ENCODE peak calls at places on chromosomes 5 and 9, in ten cellular contexts. N is gastrocnemius medialis, L is brain microvascular endothelial cell, Q is kidney epithelial cell, M is GM23248, T is aorta, K is foreskin fibroblast, W is AG04450, U is Panc1, V is adipocyte. C is an unnamed sample.

GRCh38 chr5:59180515-59180914 is 597.6 kb downstream of the RAB3C start:
- DNase-seq in L (no peak), U (no peak), K (no peak), W (no peak), V (no peak), M (no peak), Q (no peak), N (no peak), T (no peak), C (no peak)

GRCh38 chr9:109417054-109417453 is 81.1 kb downstream of the PTPN3 start:
- DNase-seq in K (peak), L (no peak), N (no peak), M (no peak), V (no peak), U (no peak), T (no peak), W (no peak), Q (no peak), C (no peak)

GRCh38 chr9:5389109-5389732 is 48.5 kb downstream of the PLGRKT start:
- DNase-seq in M (peak), Q (peak), T (no peak), K (peak), V (peak), N (no peak), L (peak), W (peak), U (no peak), C (peak)

GRCh38 chr5:97839338-97840081 is 656.5 kb upstream of the RIOK2 start:
- DNase-seq in U (peak), T (no peak), L (peak), W (no peak), N (no peak), V (peak), K (peak), Q (no peak), M (peak), C (peak)

GRCh38 chr9:131923766-131924165 is 155.9 kb downstream of the MED27 start:
- DNase-seq in W (no peak), K (no peak), Q (no peak), U (no peak), L (peak), M (peak), T (no peak), V (no peak), N (no peak), C (no peak)

GRCh38 chr9:123162359-123163345 is 105.7 kb downstream of the STRBP start:
- DNase-seq in M (no peak), L (no peak), Q (no peak), N (no peak), T (no peak), K (no peak), V (no peak), W (peak), U (no peak), C (no peak)

GRCh38 chr5:99817796-99818195 is 717.4 kb upstream of the FAM174A start:
- DNase-seq in M (no peak), V (no peak), K (no peak), N (no peak), Q (no peak), T (no peak), L (no peak), U (no peak), W (no peak), C (no peak)

GRCh38 chr5:158640581-158640980 is 459.1 kb downstream of the EBF1 start:
- DNase-seq in M (peak), Q (no peak), U (no peak), K (peak), N (no peak), T (no peak), L (peak), V (peak), W (no peak), C (no peak)

GRCh38 chr5:107661038-107661649 is 9.6 kb downstream of the EFNA5 start:
- DNase-seq in W (no peak), Q (no peak), M (no peak), U (no peak), K (no peak), V (no peak), T (no peak), N (no peak), L (no peak), C (no peak)

GRCh38 chr5:133996683-133997252 is 8.0 kb downstream of the VDAC1 start:
- DNase-seq in K (no peak), Q (no peak), L (no peak), N (no peak), W (no peak), M (no peak), T (no peak), V (no peak), U (no peak), C (no peak)

GRCh38 chr9:127388037-127388855 is 8.7 kb upstream of the SLC2A8 start:
- DNase-seq in V (peak), T (peak), N (no peak), L (peak), U (peak), Q (peak), K (peak), M (peak), W (peak), C (peak)

GRCh38 chr5:108529381-108529780 is 147.5 kb upstream of the FBXL17 start:
- DNase-seq in T (no peak), U (no peak), Q (peak), M (peak), W (peak), V (no peak), N (no peak), K (peak), L (peak), C (no peak)

GRCh38 chr9:128408963-128409431 is 11.7 kb upstream of the CERCAM start:
- DNase-seq in T (no peak), Q (no peak), V (no peak), M (no peak), U (no peak), N (no peak), K (no peak), L (no peak), W (no peak), C (no peak)

GRCh38 chr5:131386779-131387178 is 122.9 kb downstream of the CDC42SE2 start:
- DNase-seq in Q (peak), U (no peak), T (no peak), V (peak), K (no peak), M (no peak), N (no peak), L (no peak), W (no peak), C (peak)

GRCh38 chr5:125227333-125228075 is 481.1 kb upstream of the ZNF608 start:
- DNase-seq in U (no peak), K (peak), W (no peak), Q (no peak), N (no peak), T (no peak), M (peak), V (peak), L (peak), C (peak)

GRCh38 chr9:113602126-113603119 is 138.9 kb downstream of the RGS3 start:
- DNase-seq in T (peak), M (peak), L (peak), W (no peak), V (peak), Q (no peak), N (no peak), K (peak), U (no peak), C (peak)

GRCh38 chr5:179802207-179802883 is 4.3 kb downstream of the MGAT4B start:
- DNase-seq in N (no peak), K (peak), M (peak), Q (no peak), W (no peak), V (no peak), U (no peak), T (peak), L (no peak), C (no peak)

GRCh38 chr9:28032178-28032532 is 458.9 kb upstream of the C9orf72 start:
- DNase-seq in T (no peak), U (no peak), M (no peak), W (no peak), N (no peak), L (no peak), K (no peak), Q (no peak), V (peak), C (peak)

GRCh38 chr5:121967187-121967586 is 5.4 kb downstream of the SRFBP1 start:
- DNase-seq in N (no peak), K (peak), L (peak), V (peak), T (no peak), U (no peak), Q (no peak), M (peak), W (no peak), C (peak)

GRCh38 chr5:76849767-76850291 is at the start of gene S100Z:
- DNase-seq in K (no peak), W (no peak), V (no peak), N (no peak), Q (no peak), T (no peak), L (no peak), U (no peak), M (no peak), C (no peak)

GRCh38 chr5:1515921-1516571 is 7.7 kb downstream of the LPCAT1 start:
- DNase-seq in K (peak), W (no peak), Q (peak), T (peak), M (peak), N (no peak), L (no peak), U (peak), V (no peak), C (no peak)

GRCh38 chr5:22998775-22999174 is 145.6 kb upstream of the CDH12 start:
- DNase-seq in Q (no peak), N (no peak), M (no peak), U (no peak), L (no peak), V (no peak), T (no peak), W (no peak), K (no peak), C (no peak)

GRCh38 chr5:5271606-5272321 is 131.6 kb downstream of the ADAMTS16 start:
- DNase-seq in N (no peak), L (peak), W (no peak), V (no peak), T (no peak), U (no peak), M (peak), K (no peak), Q (peak), C (peak)

GRCh38 chr5:103057208-103058130 is 62.5 kb downstream of the GIN1 start:
- DNase-seq in M (no peak), N (no peak), V (no peak), L (peak), K (peak), W (no peak), Q (peak), T (no peak), U (peak), C (peak)

GRCh38 chr9:137053944-137054931 is at the start of gene ENTPD2:
- DNase-seq in U (no peak), T (peak), Q (no peak), L (no peak), K (no peak), N (no peak), W (no peak), M (no peak), V (no peak), C (no peak)

GRCh38 chr5:80128129-80128528 is 93.0 kb downstream of the THBS4 start:
- DNase-seq in N (no peak), K (no peak), M (no peak), U (no peak), V (peak), Q (no peak), L (no peak), T (no peak), W (no peak), C (peak)

GRCh38 chr9:105242062-105242461 is 2.4 kb upstream of the SLC44A1 start:
- DNase-seq in L (no peak), U (no peak), V (no peak), W (no peak), T (no peak), K (no peak), Q (no peak), N (no peak), M (no peak), C (no peak)

DNA sequence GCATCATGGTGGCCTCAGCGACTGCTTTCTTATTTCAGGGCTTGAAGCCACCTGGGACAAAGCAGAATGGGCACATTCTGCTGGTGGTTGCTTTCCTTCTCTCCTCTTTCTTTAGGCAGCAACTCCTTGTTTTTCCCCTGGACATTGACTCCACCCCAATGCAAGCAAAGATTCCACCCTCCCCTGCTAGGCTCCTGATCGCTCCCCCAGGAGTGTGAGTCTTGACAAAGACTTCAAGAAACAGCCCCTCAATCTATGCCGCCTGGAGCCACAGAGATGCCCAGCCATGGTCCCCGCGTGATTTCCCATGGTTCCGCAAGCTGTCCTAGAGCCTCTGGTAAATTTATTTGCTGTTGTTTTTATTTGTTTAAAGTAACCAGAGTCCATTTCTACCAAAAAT is 2.4 kb downstream of the KCNMB1 start:
- DNase-seq in K (no peak), W (no peak), M (no peak), N (no peak), L (no peak), U (no peak), V (no peak), T (no peak), Q (no peak), C (no peak)
- H3K4me3 ChIP-seq in K (no peak), W (no peak), M (no peak), N (no peak), L (no peak), U (no peak), V (no peak), T (peak), Q (no peak), C (no peak)

GRCh38 chr5:178115136-178115834 is 2.0 kb downstream of the N4BP3 start:
- DNase-seq in T (no peak), M (no peak), W (no peak), K (no peak), Q (no peak), U (no peak), V (no peak), L (no peak), N (no peak), C (no peak)
- H3K4me3 ChIP-seq in T (no peak), M (no peak), W (no peak), K (no peak), Q (no peak), U (no peak), V (no peak), L (no peak), N (peak), C (no peak)

GRCh38 chr5:178280631-178281030 is 48.0 kb upstream of the PHYKPL start:
- DNase-seq in M (no peak), W (no peak), U (no peak), K (no peak), V (no peak), T (peak), L (no peak), N (no peak), Q (no peak), C (no peak)

GRCh38 chr5:178278358-178279023 is 45.9 kb upstream of the PHYKPL start:
- DNase-seq in Q (no peak), U (no peak), N (no peak), L (no peak), V (no peak), W (no peak), T (peak), M (no peak), K (no peak), C (no peak)

GRCh38 chr5:178277866-178278265 is 45.3 kb upstream of the PHYKPL start:
- DNase-seq in V (no peak), L (no peak), Q (no peak), T (peak), M (no peak), U (no peak), K (no peak), W (no peak), N (no peak), C (no peak)

GRCh38 chr5:178279723-178280438 is 47.3 kb upstream of the PHYKPL start:
- DNase-seq in N (peak), U (peak), Q (no peak), K (peak), W (peak), T (peak), M (peak), L (peak), V (peak), C (peak)

GRCh38 chr5:178279026-178279722 is 46.6 kb upstream of the PHYKPL start:
- DNase-seq in L (no peak), U (no peak), Q (no peak), M (peak), W (no peak), K (no peak), N (no peak), V (no peak), T (peak), C (no peak)
- H3K4me3 ChIP-seq in L (no peak), U (no peak), Q (no peak), M (no peak), W (no peak), K (no peak), N (no peak), V (no peak), T (no peak), C (no peak)

GRCh38 chr9:129630967-129631672 is 5.2 kb downstream of the NTMT1 start:
- DNase-seq in N (no peak), U (no peak), V (no peak), K (peak), T (no peak), L (peak), Q (no peak), W (no peak), M (peak), C (peak)
- H3K4me3 ChIP-seq in N (no peak), U (no peak), V (no peak), K (no peak), T (no peak), L (no peak), Q (no peak), W (no peak), M (peak), C (no peak)

GRCh38 chr5:172878585-172879433 is 44.8 kb downstream of the ERGIC1 start:
- DNase-seq in K (peak), V (peak), Q (no peak), T (peak), W (no peak), N (no peak), M (peak), U (no peak), L (peak), C (peak)
- H3K4me3 ChIP-seq in K (peak), V (peak), Q (no peak), T (no peak), W (no peak), N (peak), M (peak), U (no peak), L (no peak), C (no peak)

DNA sequence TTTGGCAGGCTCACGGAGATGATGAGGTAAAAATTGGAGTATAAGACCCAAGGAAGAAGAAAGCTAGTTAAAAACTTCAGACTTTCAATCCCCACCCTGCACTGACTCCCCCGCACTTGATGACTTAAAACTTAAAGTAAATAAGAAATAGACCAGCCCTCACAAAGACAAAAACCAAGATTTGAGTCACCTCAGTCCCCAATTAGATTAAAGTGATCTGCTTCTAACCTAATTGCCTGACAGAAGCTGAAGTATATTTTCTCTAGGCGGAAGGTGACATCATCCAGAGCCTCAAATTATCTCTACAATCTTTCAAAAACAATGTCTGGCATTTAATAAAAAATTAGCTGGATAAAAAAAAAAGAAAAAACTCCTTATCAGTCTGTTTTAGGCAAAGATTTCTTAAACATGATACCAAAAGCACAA is 124.1 kb upstream of the PJA2 start:
- DNase-seq in V (peak), Q (no peak), W (no peak), L (peak), K (no peak), M (peak), T (no peak), N (no peak), U (no peak), C (no peak)
- H3K4me3 ChIP-seq in V (peak), Q (no peak), W (no peak), L (no peak), K (no peak), M (peak), T (no peak), N (no peak), U (no peak), C (no peak)

DNA sequence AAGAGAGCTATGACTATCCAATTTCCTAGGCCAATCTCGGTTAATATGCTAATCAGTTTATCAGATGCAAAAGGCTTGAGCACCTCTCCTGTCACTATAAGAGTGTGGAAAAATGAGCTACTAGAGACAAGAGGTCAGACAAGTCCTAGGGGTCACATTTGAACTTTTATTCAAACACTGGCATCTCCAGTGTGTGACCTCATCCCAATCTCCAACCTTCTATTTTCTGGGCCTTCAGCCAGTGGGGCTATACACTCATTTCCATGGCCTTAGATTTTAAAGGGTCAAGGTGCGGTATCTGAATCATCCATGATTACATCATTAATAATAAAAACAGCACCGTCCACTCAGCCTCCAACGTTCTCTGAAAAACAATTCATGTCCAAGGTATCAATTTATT is 139.6 kb upstream of the LRRTM2 start:
- DNase-seq in W (peak), V (no peak), U (peak), T (no peak), K (peak), M (peak), L (peak), N (no peak), Q (peak), C (peak)
- H3K4me3 ChIP-seq in W (no peak), V (no peak), U (no peak), T (no peak), K (no peak), M (no peak), L (no peak), N (no peak), Q (no peak), C (no peak)

DNA sequence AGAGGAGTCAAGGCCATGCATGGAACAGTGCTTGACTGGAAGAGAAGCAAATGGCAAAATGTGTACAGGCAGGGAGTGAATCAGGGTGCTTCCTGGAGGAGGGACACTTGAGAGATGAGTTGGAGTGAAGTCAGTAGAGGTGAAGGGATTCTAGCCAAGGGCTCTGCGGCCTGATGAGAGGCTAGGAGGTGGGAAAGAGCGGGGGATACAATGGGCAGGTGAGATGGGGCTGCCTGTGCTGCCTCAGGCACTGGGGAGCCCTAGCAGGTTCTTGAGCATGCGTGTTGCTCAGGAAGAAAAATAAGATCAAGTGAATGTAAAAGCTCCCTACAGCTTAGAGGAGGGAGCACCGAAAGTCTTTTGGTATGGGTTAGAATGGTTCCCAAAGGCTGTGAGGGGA is 22.3 kb downstream of the ERGIC1 start:
- DNase-seq in L (no peak), K (no peak), M (no peak), N (no peak), W (no peak), T (no peak), V (no peak), Q (no peak), U (no peak), C (no peak)
- H3K4me3 ChIP-seq in L (no peak), K (no peak), M (no peak), N (no peak), W (no peak), T (no peak), V (no peak), Q (no peak), U (no peak), C (no peak)

GRCh38 chr5:64678400-64678799 is 11.9 kb upstream of the SHISAL2B start:
- DNase-seq in K (no peak), N (no peak), Q (no peak), M (no peak), L (no peak), V (no peak), T (no peak), U (no peak), W (no peak), C (no peak)
- H3K4me3 ChIP-seq in K (no peak), N (no peak), Q (no peak), M (no peak), L (no peak), V (no peak), T (no peak), U (no peak), W (no peak), C (no peak)

GRCh38 chr5:138139776-138140080 is 500 bp upstream of the NME5 start:
- DNase-seq in Q (no peak), L (no peak), V (no peak), U (no peak), K (no peak), N (no peak), T (no peak), M (no peak), W (no peak), C (no peak)
- H3K4me3 ChIP-seq in Q (no peak), L (no peak), V (peak), U (peak), K (no peak), N (peak), T (no peak), M (no peak), W (no peak), C (no peak)

C was measured in astrocyte of the spinal cord.